ENCODE peak calls at places on chromosome 21, in six cellular contexts. One of them, this sample, is unnamed.
A peak's percentile ranks its signal among the peaks of the same experiment; 100 is the strongest.

GRCh38 chr21:24514081-24514733 is 1093.1 kb downstream of the MRPL39 start:
- DNase-seq in left ventricle myocardium inferior: no peak
- DNase-seq in tibial artery: no peak
- DNase-seq in ovary: no peak
- DNase-seq in psoas muscle: no peak
- DNase-seq in CD8-positive, alpha-beta T cell: no peak
- DNase-seq in this sample: no peak

GRCh38 chr21:45379901-45380330 is 25.0 kb upstream of the COL18A1 start:
- DNase-seq in left ventricle myocardium inferior: peak; percentile 10
- DNase-seq in tibial artery: no peak
- DNase-seq in ovary: no peak
- DNase-seq in psoas muscle: no peak
- DNase-seq in CD8-positive, alpha-beta T cell: no peak
- DNase-seq in this sample: no peak

GRCh38 chr21:39676054-39676771 is 63.5 kb downstream of the B3GALT5 start:
- DNase-seq in left ventricle myocardium inferior: peak; percentile 31
- DNase-seq in tibial artery: no peak
- DNase-seq in ovary: no peak
- DNase-seq in psoas muscle: no peak
- DNase-seq in CD8-positive, alpha-beta T cell: no peak
- DNase-seq in this sample: no peak

GRCh38 chr21:40845621-40846020 is 1.3 kb downstream of the DSCAM start:
- DNase-seq in left ventricle myocardium inferior: no peak
- DNase-seq in tibial artery: no peak
- DNase-seq in ovary: no peak
- DNase-seq in psoas muscle: no peak
- DNase-seq in CD8-positive, alpha-beta T cell: no peak
- DNase-seq in this sample: no peak

GRCh38 chr21:45234127-45234526 is 53.6 kb downstream of the POFUT2 start:
- DNase-seq in left ventricle myocardium inferior: no peak
- DNase-seq in tibial artery: peak; percentile 35
- DNase-seq in ovary: no peak
- DNase-seq in psoas muscle: no peak
- DNase-seq in CD8-positive, alpha-beta T cell: no peak
- DNase-seq in this sample: no peak

GRCh38 chr21:39251326-39251725 is 62.1 kb downstream of the BRWD1 start:
- DNase-seq in left ventricle myocardium inferior: no peak
- DNase-seq in tibial artery: no peak
- DNase-seq in ovary: no peak
- DNase-seq in psoas muscle: no peak
- DNase-seq in CD8-positive, alpha-beta T cell: no peak
- DNase-seq in this sample: no peak

GRCh38 chr21:41815652-41816582 is 49.1 kb upstream of the RIPK4 start:
- DNase-seq in left ventricle myocardium inferior: no peak
- DNase-seq in tibial artery: no peak
- DNase-seq in ovary: no peak
- DNase-seq in psoas muscle: no peak
- DNase-seq in CD8-positive, alpha-beta T cell: no peak
- DNase-seq in this sample: no peak

GRCh38 chr21:45502600-45502999 is 39.6 kb downstream of the SLC19A1 start:
- DNase-seq in left ventricle myocardium inferior: no peak
- DNase-seq in tibial artery: peak; percentile 51
- DNase-seq in ovary: no peak
- DNase-seq in psoas muscle: peak; percentile 23
- DNase-seq in CD8-positive, alpha-beta T cell: no peak
- DNase-seq in this sample: no peak

GRCh38 chr21:42533306-42533962 is 19.8 kb downstream of the SLC37A1 start:
- DNase-seq in left ventricle myocardium inferior: no peak
- DNase-seq in tibial artery: peak; percentile 55
- DNase-seq in ovary: no peak
- DNase-seq in psoas muscle: no peak
- DNase-seq in CD8-positive, alpha-beta T cell: no peak
- DNase-seq in this sample: no peak

GRCh38 chr21:41576010-41576615 is 68.2 kb upstream of the TMPRSS2 start:
- DNase-seq in left ventricle myocardium inferior: no peak
- DNase-seq in tibial artery: no peak
- DNase-seq in ovary: no peak
- DNase-seq in psoas muscle: no peak
- DNase-seq in CD8-positive, alpha-beta T cell: no peak
- DNase-seq in this sample: no peak

GRCh38 chr21:46191257-46191685 is 7.0 kb upstream of the SPATC1L start:
- DNase-seq in left ventricle myocardium inferior: no peak
- DNase-seq in tibial artery: peak; percentile 79
- DNase-seq in ovary: peak; percentile 20
- DNase-seq in psoas muscle: peak; percentile 71
- DNase-seq in CD8-positive, alpha-beta T cell: peak; percentile 6
- DNase-seq in this sample: no peak

GRCh38 chr21:36988536-36988935 is 18.0 kb upstream of the RIPPLY3 start:
- DNase-seq in left ventricle myocardium inferior: no peak
- DNase-seq in tibial artery: no peak
- DNase-seq in ovary: no peak
- DNase-seq in psoas muscle: no peak
- DNase-seq in CD8-positive, alpha-beta T cell: no peak
- DNase-seq in this sample: no peak

GRCh38 chr21:36987845-36988244 is 18.7 kb upstream of the RIPPLY3 start:
- DNase-seq in left ventricle myocardium inferior: no peak
- DNase-seq in tibial artery: no peak
- DNase-seq in ovary: no peak
- DNase-seq in psoas muscle: no peak
- DNase-seq in CD8-positive, alpha-beta T cell: no peak
- DNase-seq in this sample: no peak

GRCh38 chr21:36990508-36991205 is 15.8 kb upstream of the RIPPLY3 start:
- DNase-seq in left ventricle myocardium inferior: no peak
- DNase-seq in tibial artery: no peak
- DNase-seq in ovary: no peak
- DNase-seq in psoas muscle: no peak
- DNase-seq in CD8-positive, alpha-beta T cell: no peak
- DNase-seq in this sample: no peak

GRCh38 chr21:36992671-36993070 is 13.8 kb upstream of the RIPPLY3 start:
- DNase-seq in left ventricle myocardium inferior: no peak
- DNase-seq in tibial artery: no peak
- DNase-seq in ovary: no peak
- DNase-seq in psoas muscle: no peak
- DNase-seq in CD8-positive, alpha-beta T cell: no peak
- DNase-seq in this sample: no peak

GRCh38 chr21:36989699-36990507 is 16.6 kb upstream of the RIPPLY3 start:
- DNase-seq in left ventricle myocardium inferior: peak; percentile 96
- DNase-seq in tibial artery: peak; percentile 96
- DNase-seq in ovary: peak; percentile 96
- DNase-seq in psoas muscle: peak; percentile 98
- DNase-seq in CD8-positive, alpha-beta T cell: peak; percentile 82
- DNase-seq in this sample: peak; percentile 83
- TF ChIP-seq CTCF in left ventricle myocardium inferior: peak; percentile 98
- TF ChIP-seq CTCF in tibial artery: peak; percentile 73
- TF ChIP-seq CTCF in ovary: peak; percentile 99
- TF ChIP-seq CTCF in psoas muscle: peak; percentile 97
- TF ChIP-seq CTCF in CD8-positive, alpha-beta T cell: peak; percentile 81
- TF ChIP-seq CTCF in this sample: peak; percentile 91

DNA sequence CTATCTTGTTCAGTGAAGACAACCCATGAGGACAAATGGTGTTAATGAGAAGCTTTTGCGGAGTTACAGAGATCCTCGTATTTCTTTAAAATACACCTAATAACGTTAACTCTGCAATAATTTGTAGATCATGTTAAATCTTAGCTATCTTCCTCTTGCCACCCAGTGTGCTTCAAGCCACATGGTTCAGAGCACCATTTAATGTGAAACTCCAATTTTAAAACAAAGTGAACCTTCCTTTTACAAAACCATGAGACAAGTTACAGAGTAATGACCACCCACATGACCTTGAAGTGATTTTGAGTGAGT is 1.7 kb upstream of the KCNE2 start:
- DNase-seq in left ventricle myocardium inferior: no peak
- DNase-seq in tibial artery: no peak
- DNase-seq in ovary: no peak
- DNase-seq in psoas muscle: no peak
- DNase-seq in CD8-positive, alpha-beta T cell: no peak
- DNase-seq in this sample: no peak
- TF ChIP-seq CTCF in left ventricle myocardium inferior: peak; percentile 4
- TF ChIP-seq CTCF in tibial artery: no peak
- TF ChIP-seq CTCF in ovary: no peak
- TF ChIP-seq CTCF in psoas muscle: no peak
- TF ChIP-seq CTCF in CD8-positive, alpha-beta T cell: peak; percentile 46
- TF ChIP-seq CTCF in this sample: no peak

GRCh38 chr21:38170283-38170682 is 86.5 kb upstream of the KCNJ15 start:
- DNase-seq in left ventricle myocardium inferior: no peak
- DNase-seq in tibial artery: no peak
- DNase-seq in ovary: no peak
- DNase-seq in psoas muscle: no peak
- DNase-seq in CD8-positive, alpha-beta T cell: no peak
- DNase-seq in this sample: no peak
- TF ChIP-seq CTCF in left ventricle myocardium inferior: peak; percentile 61
- TF ChIP-seq CTCF in tibial artery: peak; percentile 36
- TF ChIP-seq CTCF in ovary: no peak
- TF ChIP-seq CTCF in psoas muscle: peak; percentile 14
- TF ChIP-seq CTCF in CD8-positive, alpha-beta T cell: no peak
- TF ChIP-seq CTCF in this sample: peak; percentile 51

GRCh38 chr21:26554365-26554764 is 18.7 kb downstream of the CYYR1 start:
- DNase-seq in left ventricle myocardium inferior: no peak
- DNase-seq in tibial artery: no peak
- DNase-seq in ovary: no peak
- DNase-seq in psoas muscle: no peak
- DNase-seq in CD8-positive, alpha-beta T cell: no peak
- DNase-seq in this sample: no peak

GRCh38 chr21:26550357-26550756 is 22.7 kb downstream of the CYYR1 start:
- DNase-seq in left ventricle myocardium inferior: no peak
- DNase-seq in tibial artery: no peak
- DNase-seq in ovary: no peak
- DNase-seq in psoas muscle: no peak
- DNase-seq in CD8-positive, alpha-beta T cell: no peak
- DNase-seq in this sample: no peak

GRCh38 chr21:26557106-26557505 is 16.0 kb downstream of the CYYR1 start:
- DNase-seq in left ventricle myocardium inferior: no peak
- DNase-seq in tibial artery: no peak
- DNase-seq in ovary: no peak
- DNase-seq in psoas muscle: no peak
- DNase-seq in CD8-positive, alpha-beta T cell: no peak
- DNase-seq in this sample: no peak

GRCh38 chr21:26553921-26554320 is 19.2 kb downstream of the CYYR1 start:
- DNase-seq in left ventricle myocardium inferior: no peak
- DNase-seq in tibial artery: no peak
- DNase-seq in ovary: no peak
- DNase-seq in psoas muscle: no peak
- DNase-seq in CD8-positive, alpha-beta T cell: no peak
- DNase-seq in this sample: no peak

DNA sequence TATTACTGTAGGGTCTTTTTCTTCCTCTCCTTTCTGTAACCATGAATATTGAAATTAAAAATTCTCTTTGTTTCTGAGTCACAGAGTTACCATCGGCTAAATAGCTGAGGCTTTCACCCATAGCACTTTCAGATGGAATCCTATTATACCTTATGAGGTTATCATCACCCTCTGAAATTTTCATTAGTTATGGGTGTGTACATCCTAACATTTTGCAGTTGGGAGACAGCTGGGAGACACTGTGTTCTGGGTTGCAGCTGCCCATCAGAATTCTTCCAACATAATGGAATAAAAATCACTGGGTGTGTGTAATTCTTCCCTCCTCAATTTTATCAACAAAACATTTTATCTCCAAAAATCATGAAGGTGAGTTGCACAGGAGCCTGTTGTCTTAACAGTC is 17.5 kb downstream of the CYYR1 start:
- DNase-seq in left ventricle myocardium inferior: no peak
- DNase-seq in tibial artery: no peak
- DNase-seq in ovary: no peak
- DNase-seq in psoas muscle: no peak
- DNase-seq in CD8-positive, alpha-beta T cell: no peak
- DNase-seq in this sample: no peak
- TF ChIP-seq CTCF in left ventricle myocardium inferior: no peak
- TF ChIP-seq CTCF in tibial artery: no peak
- TF ChIP-seq CTCF in ovary: no peak
- TF ChIP-seq CTCF in psoas muscle: no peak
- TF ChIP-seq CTCF in CD8-positive, alpha-beta T cell: no peak
- TF ChIP-seq CTCF in this sample: no peak

GRCh38 chr21:34858559-34858958 is 189.8 kb downstream of the CLIC6 start:
- DNase-seq in left ventricle myocardium inferior: no peak
- DNase-seq in tibial artery: no peak
- DNase-seq in ovary: no peak
- DNase-seq in psoas muscle: no peak
- DNase-seq in CD8-positive, alpha-beta T cell: no peak
- DNase-seq in this sample: no peak

GRCh38 chr21:34861302-34861701 is 187.8 kb downstream of the RUNX1 start:
- DNase-seq in left ventricle myocardium inferior: no peak
- DNase-seq in tibial artery: no peak
- DNase-seq in ovary: no peak
- DNase-seq in psoas muscle: no peak
- DNase-seq in CD8-positive, alpha-beta T cell: no peak
- DNase-seq in this sample: no peak

GRCh38 chr21:34857122-34857713 is 188.4 kb downstream of the CLIC6 start:
- DNase-seq in left ventricle myocardium inferior: no peak
- DNase-seq in tibial artery: no peak
- DNase-seq in ovary: no peak
- DNase-seq in psoas muscle: no peak
- DNase-seq in CD8-positive, alpha-beta T cell: no peak
- DNase-seq in this sample: no peak

GRCh38 chr21:34859976-34860653 is 189.0 kb downstream of the RUNX1 start:
- DNase-seq in left ventricle myocardium inferior: no peak
- DNase-seq in tibial artery: no peak
- DNase-seq in ovary: no peak
- DNase-seq in psoas muscle: no peak
- DNase-seq in CD8-positive, alpha-beta T cell: no peak
- DNase-seq in this sample: no peak

DNA sequence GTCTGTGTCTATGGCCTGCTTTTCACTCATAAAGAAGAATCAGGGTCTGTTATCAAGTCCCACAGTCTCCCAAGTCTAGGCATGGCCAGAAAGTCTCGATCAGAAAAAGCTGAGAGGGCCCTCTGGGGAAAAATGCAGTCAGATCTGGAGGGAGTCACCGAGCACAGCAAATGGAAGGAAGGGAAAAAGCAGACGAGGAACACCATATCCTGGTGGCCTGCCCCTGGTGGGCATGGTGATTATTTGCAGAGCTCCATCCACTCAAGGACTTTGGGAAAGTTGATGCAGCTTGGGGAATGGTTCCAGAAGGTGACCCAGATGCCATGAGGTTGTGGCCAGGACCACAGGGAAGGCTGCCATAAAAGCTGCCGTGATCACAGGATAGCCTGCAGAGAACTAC is 189.1 kb downstream of the CLIC6 start:
- DNase-seq in left ventricle myocardium inferior: no peak
- DNase-seq in tibial artery: no peak
- DNase-seq in ovary: no peak
- DNase-seq in psoas muscle: no peak
- DNase-seq in CD8-positive, alpha-beta T cell: no peak
- DNase-seq in this sample: no peak
- TF ChIP-seq CTCF in left ventricle myocardium inferior: no peak
- TF ChIP-seq CTCF in tibial artery: no peak
- TF ChIP-seq CTCF in ovary: no peak
- TF ChIP-seq CTCF in psoas muscle: peak; percentile 16
- TF ChIP-seq CTCF in CD8-positive, alpha-beta T cell: no peak
- TF ChIP-seq CTCF in this sample: peak; percentile 40

This sample was measured in neural crest cell.